ENCODE peak calls at places on chromosomes 11 and 22, in six cellular contexts. N is GM23338, D is heart right ventricle, C is neural progenitor cell, R is pancreas, S is psoas muscle. E is an unnamed sample. For H3K36me3 and H3K4me1, the result is how much of the 10 kb centered on the place peaks cover.

GRCh38 chr11:134139873-134140331 is 71.0 kb downstream of the JAM3 start:
- DNase-seq in N (peak), D (no peak), C (peak), R (peak), S (no peak), E (peak)

GRCh38 chr11:35407041-35407440 is 12.3 kb downstream of the SLC1A2 start:
- DNase-seq in N (no peak), D (no peak), C (no peak), R (no peak), S (no peak), E (no peak)

GRCh38 chr22:33544707-33545106 is 375.6 kb downstream of the LARGE1 start:
- DNase-seq in N (no peak), D (no peak), C (no peak), R (no peak), S (no peak), E (no peak)

GRCh38 chr11:72075756-72076155 is 4.6 kb downstream of the NUMA1 start:
- DNase-seq in N (no peak), D (no peak), C (no peak), R (no peak), S (no peak), E (no peak)

GRCh38 chr11:116499396-116500001 is 273.3 kb downstream of the BUD13 start:
- DNase-seq in N (peak), D (peak), C (peak), R (peak), S (peak), E (peak)

GRCh38 chr11:35193767-35194166 is 54.8 kb downstream of the CD44 start:
- DNase-seq in N (no peak), D (no peak), C (no peak), R (no peak), S (no peak), E (no peak)

GRCh38 chr11:83816572-83817187 is 530.5 kb upstream of the CCDC90B start:
- DNase-seq in N (peak), D (no peak), C (peak), R (no peak), S (no peak), E (no peak)

GRCh38 chr22:21636629-21637218 is 4.2 kb downstream of the CCDC116 start:
- DNase-seq in N (no peak), D (no peak), C (no peak), R (no peak), S (no peak), E (no peak)

GRCh38 chr11:108286369-108286768 is 63.5 kb downstream of the ATM start:
- DNase-seq in N (peak), D (no peak), C (no peak), R (no peak), S (no peak), E (no peak)

GRCh38 chr11:131217313-131218297 is 152.8 kb upstream of the NTM start:
- DNase-seq in N (peak), D (no peak), C (no peak), R (no peak), S (no peak), E (no peak)

GRCh38 chr11:122977455-122978302 is 4.0 kb downstream of the BSX start:
- DNase-seq in N (peak), D (no peak), C (peak), R (no peak), S (no peak), E (no peak)

GRCh38 chr11:124194696-124195418 is 11.7 kb downstream of the OR10D3 start:
- DNase-seq in N (peak), D (no peak), C (peak), R (no peak), S (no peak), E (peak)

GRCh38 chr11:45755281-45755859 is 49.6 kb upstream of the SLC35C1 start:
- DNase-seq in N (peak), D (peak), C (no peak), R (no peak), S (no peak), E (no peak)

GRCh38 chr11:92227954-92228935 is 3.6 kb downstream of the FAT3 start:
- DNase-seq in N (no peak), D (no peak), C (peak), R (no peak), S (peak), E (no peak)

GRCh38 chr22:40966683-40967082 is 15.5 kb downstream of the RBX1 start:
- DNase-seq in N (no peak), D (no peak), C (no peak), R (no peak), S (no peak), E (no peak)

GRCh38 chr22:40967120-40967760 is 16.1 kb downstream of the RBX1 start:
- DNase-seq in N (peak), D (no peak), C (no peak), R (no peak), S (no peak), E (no peak)

GRCh38 chr22:40960137-40960536 is 9.0 kb downstream of the RBX1 start:
- DNase-seq in N (no peak), D (no peak), C (no peak), R (no peak), S (no peak), E (no peak)

GRCh38 chr22:40965936-40966557 is 14.9 kb downstream of the RBX1 start:
- DNase-seq in N (no peak), D (no peak), C (no peak), R (no peak), S (no peak), E (no peak)
- H3K36me3 ChIP-seq in N (under half), D (under half), C (under half), R (under half), S (under half), E (under half)

DNA sequence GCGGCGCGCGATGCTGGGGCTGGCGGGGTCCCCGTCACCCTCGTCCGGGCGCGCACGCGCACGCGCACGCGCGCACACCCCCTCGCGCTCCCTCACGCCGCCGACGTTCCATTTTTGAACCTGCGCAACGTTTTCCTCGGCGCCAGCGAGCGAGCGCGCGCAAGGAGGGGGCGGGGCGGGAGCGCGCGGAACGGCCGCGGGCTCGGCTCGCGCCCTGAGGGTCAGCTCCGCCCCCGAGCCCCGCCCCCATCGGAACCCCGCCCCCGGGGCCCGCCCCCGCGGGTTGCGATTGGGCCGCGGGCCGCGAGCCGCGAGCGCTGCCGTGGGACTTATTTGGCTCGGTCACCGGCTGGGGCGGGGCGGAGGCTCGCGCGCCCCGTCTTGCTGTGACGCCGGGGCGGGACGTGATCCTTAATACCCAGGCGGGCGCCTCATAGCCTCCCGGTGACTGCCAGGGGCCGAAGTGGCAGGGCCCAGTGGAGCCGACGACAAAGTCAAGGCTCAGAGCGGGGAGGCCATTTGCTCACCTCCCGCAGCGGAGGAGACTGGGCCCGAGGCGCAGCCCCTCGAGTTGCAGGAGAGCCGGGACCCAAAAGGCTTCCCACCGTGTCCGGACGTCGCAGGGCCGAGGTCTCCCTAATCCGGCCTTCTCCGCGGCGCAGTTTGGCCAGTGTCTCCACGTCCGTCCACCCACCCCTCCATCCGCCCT is at the start of gene CBX7:
- DNase-seq in N (peak), D (peak), C (peak), R (peak), S (peak), E (no peak)
- H3K4me1 ChIP-seq in N (under half), D (half or more), C (under half), R (under half), S (under half), E (under half)

GRCh38 chr11:67255353-67255752 is 10.9 kb upstream of the GRK2 start:
- DNase-seq in N (no peak), D (no peak), C (no peak), R (no peak), S (no peak), E (no peak)
- H3K36me3 ChIP-seq in N (half or more), D (under half), C (under half), R (under half), S (under half), E (under half)

GRCh38 chr11:65427691-65428577 is 5.3 kb downstream of the NEAT1 start:
- DNase-seq in N (no peak), D (no peak), C (no peak), R (peak), S (peak), E (no peak)
- H3K4me1 ChIP-seq in N (half or more), D (half or more), C (under half), R (under half), S (under half), E (under half)

DNA sequence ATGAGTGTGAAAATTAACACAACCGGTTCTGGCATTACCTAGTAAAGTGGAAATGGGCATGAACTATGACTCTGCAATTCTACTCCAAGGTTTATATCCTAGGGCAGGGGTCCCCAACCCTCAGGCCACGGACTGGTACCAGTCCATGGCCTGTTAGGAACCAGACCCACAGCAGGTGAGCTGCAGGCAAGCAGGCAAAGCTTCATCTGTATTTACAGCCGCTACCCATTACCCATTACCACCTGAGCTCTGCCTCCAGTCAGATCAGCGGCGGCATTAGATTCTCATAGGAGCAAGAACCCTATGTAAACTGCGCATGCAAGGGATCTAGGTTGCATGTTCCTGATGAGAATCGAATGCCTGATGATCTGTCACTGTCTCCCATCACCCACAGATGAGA is 49.8 kb downstream of the MORC2 start:
- DNase-seq in N (no peak), D (no peak), C (no peak), R (no peak), S (no peak), E (no peak)
- H3K36me3 ChIP-seq in N (under half), D (under half), C (under half), R (under half), S (under half), E (under half)

GRCh38 chr11:96063053-96063452 is 139.1 kb upstream of the MTMR2 start:
- DNase-seq in N (no peak), D (no peak), C (no peak), R (no peak), S (no peak), E (no peak)

GRCh38 chr11:96061730-96062524 is 138.0 kb upstream of the MTMR2 start:
- DNase-seq in N (no peak), D (no peak), C (no peak), R (no peak), S (no peak), E (no peak)

GRCh38 chr11:96065379-96065778 is 141.5 kb upstream of the MTMR2 start:
- DNase-seq in N (no peak), D (no peak), C (no peak), R (no peak), S (no peak), E (no peak)

GRCh38 chr11:96061094-96061493 is 137.2 kb upstream of the MTMR2 start:
- DNase-seq in N (no peak), D (no peak), C (no peak), R (no peak), S (no peak), E (no peak)

GRCh38 chr11:96063886-96064285 is 140.0 kb upstream of the MTMR2 start:
- DNase-seq in N (no peak), D (no peak), C (no peak), R (no peak), S (no peak), E (no peak)
- H3K4me1 ChIP-seq in N (under half), D (under half), C (under half), R (under half), S (under half), E (under half)

DNA sequence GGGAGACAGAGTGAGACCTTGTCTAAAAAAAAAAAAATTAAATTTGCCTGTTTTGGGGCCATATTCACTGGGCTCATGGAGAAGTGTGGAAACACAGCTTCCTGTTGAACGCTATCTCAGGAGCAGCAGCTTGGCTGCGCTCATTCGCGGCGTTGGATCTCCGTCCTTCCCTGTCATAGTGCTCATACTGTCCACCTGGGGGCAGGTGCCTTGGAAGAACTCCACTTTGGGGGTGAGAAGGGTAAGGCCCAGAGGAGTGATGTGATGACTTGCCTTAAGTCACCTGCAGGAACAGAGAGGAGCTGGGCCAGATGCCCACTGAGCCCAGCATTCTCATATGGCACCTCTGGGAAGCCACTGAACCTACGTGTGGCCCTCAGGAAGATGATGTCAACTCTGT is 82.8 kb downstream of the CABIN1 start:
- DNase-seq in N (peak), D (no peak), C (no peak), R (no peak), S (no peak), E (no peak)
- H3K36me3 ChIP-seq in N (under half), D (under half), C (under half), R (under half), S (under half), E (under half)

GRCh38 chr11:8870461-8871282 is 40.3 kb upstream of the AKIP1 start:
- DNase-seq in N (peak), D (peak), C (peak), R (peak), S (peak), E (peak)

GRCh38 chr11:8867035-8867434 is 44.0 kb upstream of the AKIP1 start:
- DNase-seq in N (no peak), D (no peak), C (no peak), R (no peak), S (no peak), E (no peak)

GRCh38 chr11:8863838-8864237 is 47.2 kb upstream of the AKIP1 start:
- DNase-seq in N (no peak), D (no peak), C (no peak), R (no peak), S (no peak), E (no peak)

GRCh38 chr11:8867856-8868705 is 42.9 kb upstream of the AKIP1 start:
- DNase-seq in N (no peak), D (no peak), C (no peak), R (no peak), S (no peak), E (no peak)

GRCh38 chr11:8865304-8865703 is 45.7 kb upstream of the AKIP1 start:
- DNase-seq in N (no peak), D (no peak), C (no peak), R (no peak), S (no peak), E (no peak)
- H3K4me1 ChIP-seq in N (under half), D (half or more), C (under half), R (under half), S (under half), E (under half)

GRCh38 chr22:23256138-23256932 is 76.0 kb downstream of the BCR start:
- DNase-seq in N (no peak), D (no peak), C (no peak), R (no peak), S (no peak), E (no peak)

GRCh38 chr22:23259916-23260644 is 79.8 kb downstream of the BCR start:
- DNase-seq in N (peak), D (no peak), C (no peak), R (no peak), S (no peak), E (peak)

GRCh38 chr22:23256986-23257888 is 76.9 kb downstream of the BCR start:
- DNase-seq in N (no peak), D (peak), C (no peak), R (no peak), S (peak), E (no peak)

GRCh38 chr22:23258826-23259170 is 78.5 kb downstream of the BCR start:
- DNase-seq in N (no peak), D (no peak), C (no peak), R (no peak), S (no peak), E (no peak)

GRCh38 chr22:23257889-23258825 is 77.8 kb downstream of the BCR start:
- DNase-seq in N (no peak), D (no peak), C (no peak), R (no peak), S (no peak), E (no peak)
- H3K36me3 ChIP-seq in N (under half), D (under half), C (under half), R (under half), S (under half), E (under half)

DNA sequence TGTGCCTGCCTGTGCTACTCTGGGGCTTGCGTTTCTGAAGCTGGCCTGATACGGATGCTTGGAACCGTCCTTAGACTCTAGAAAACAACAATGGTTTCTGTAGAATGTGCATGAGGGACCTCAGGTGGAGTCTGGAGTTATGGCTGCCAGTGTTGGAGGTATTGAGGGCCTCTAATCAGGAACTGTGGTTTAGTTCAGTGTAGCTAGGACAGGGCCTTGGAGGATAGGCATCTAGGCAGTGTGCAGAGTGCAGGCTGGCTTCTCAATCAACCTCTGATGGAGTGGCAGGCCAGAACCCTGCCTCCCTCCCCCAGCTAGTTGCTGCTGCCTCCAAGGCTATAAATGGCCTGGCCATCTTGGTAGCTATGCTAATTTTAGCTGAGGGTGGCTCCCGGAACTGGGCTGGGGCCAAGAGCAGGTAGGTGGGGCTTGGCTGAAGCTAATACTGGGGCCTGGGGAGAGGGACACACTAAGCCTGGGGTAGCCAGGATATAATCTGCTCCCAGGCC is 4.0 kb downstream of the STIM1 start:
- DNase-seq in N (peak), D (peak), C (no peak), R (peak), S (peak), E (no peak)
- H3K4me1 ChIP-seq in N (under half), D (half or more), C (under half), R (under half), S (half or more), E (under half)